ENCODE peak calls at places on chromosomes 2 and 18, in ten cellular contexts. One of them, this sample, is unnamed.

GRCh38 chr2:128304715-128305554 is 13.7 kb downstream of the HS6ST1 start:
- DNase-seq in transverse colon: peak; percentile 63
- DNase-seq in AG04450: peak; percentile 91
- DNase-seq in WERI-Rb-1: peak; percentile 52
- DNase-seq in heart right ventricle: peak; percentile 53
- DNase-seq in stomach: peak; percentile 73
- DNase-seq in neuronal stem cell: no peak
- DNase-seq in heart left ventricle: peak; percentile 89
- DNase-seq in astrocyte: peak; percentile 94
- DNase-seq in uterus: peak; percentile 90
- DNase-seq in this sample: peak; percentile 80

GRCh38 chr2:182946949-182947348 is 80.5 kb upstream of the FRZB start:
- DNase-seq in heart right ventricle: no peak
- DNase-seq in WERI-Rb-1: no peak
- DNase-seq in AG04450: no peak
- DNase-seq in heart left ventricle: no peak
- DNase-seq in uterus: no peak
- DNase-seq in neuronal stem cell: no peak
- DNase-seq in transverse colon: no peak
- DNase-seq in astrocyte: peak; percentile 23
- DNase-seq in stomach: no peak
- DNase-seq in this sample: no peak

GRCh38 chr2:223993634-223994232 is 36.5 kb downstream of the MRPL44 start:
- DNase-seq in heart left ventricle: peak; percentile 58
- DNase-seq in stomach: peak; percentile 70
- DNase-seq in AG04450: peak; percentile 53
- DNase-seq in uterus: peak; percentile 56
- DNase-seq in neuronal stem cell: peak; percentile 72
- DNase-seq in heart right ventricle: no peak
- DNase-seq in WERI-Rb-1: peak; percentile 69
- DNase-seq in transverse colon: peak; percentile 66
- DNase-seq in astrocyte: peak; percentile 52
- DNase-seq in this sample: peak; percentile 80

GRCh38 chr2:71500426-71501079 is 47.2 kb downstream of the DYSF start:
- DNase-seq in WERI-Rb-1: no peak
- DNase-seq in heart left ventricle: peak; percentile 65
- DNase-seq in transverse colon: no peak
- DNase-seq in heart right ventricle: peak; percentile 54
- DNase-seq in neuronal stem cell: no peak
- DNase-seq in AG04450: no peak
- DNase-seq in stomach: no peak
- DNase-seq in uterus: peak; percentile 40
- DNase-seq in astrocyte: no peak
- DNase-seq in this sample: no peak

GRCh38 chr2:201135396-201135795 is 19.4 kb downstream of the CFLAR start:
- DNase-seq in AG04450: no peak
- DNase-seq in stomach: no peak
- DNase-seq in neuronal stem cell: no peak
- DNase-seq in heart right ventricle: no peak
- DNase-seq in heart left ventricle: no peak
- DNase-seq in transverse colon: no peak
- DNase-seq in astrocyte: no peak
- DNase-seq in uterus: no peak
- DNase-seq in WERI-Rb-1: no peak
- DNase-seq in this sample: no peak

GRCh38 chr18:50473896-50474295 is 86.0 kb upstream of the MAPK4 start:
- DNase-seq in stomach: no peak
- DNase-seq in transverse colon: no peak
- DNase-seq in WERI-Rb-1: no peak
- DNase-seq in astrocyte: no peak
- DNase-seq in heart left ventricle: no peak
- DNase-seq in heart right ventricle: no peak
- DNase-seq in neuronal stem cell: no peak
- DNase-seq in uterus: no peak
- DNase-seq in AG04450: no peak
- DNase-seq in this sample: no peak

GRCh38 chr18:27717250-27717649 is 459.7 kb downstream of the CDH2 start:
- DNase-seq in WERI-Rb-1: no peak
- DNase-seq in heart right ventricle: no peak
- DNase-seq in heart left ventricle: no peak
- DNase-seq in transverse colon: no peak
- DNase-seq in neuronal stem cell: no peak
- DNase-seq in astrocyte: no peak
- DNase-seq in AG04450: no peak
- DNase-seq in stomach: no peak
- DNase-seq in uterus: no peak
- DNase-seq in this sample: no peak

GRCh38 chr2:46097714-46098480 is 199.3 kb upstream of the EPAS1 start:
- DNase-seq in astrocyte: peak; percentile 99
- DNase-seq in neuronal stem cell: no peak
- DNase-seq in heart right ventricle: no peak
- DNase-seq in transverse colon: peak; percentile 76
- DNase-seq in uterus: peak; percentile 80
- DNase-seq in heart left ventricle: peak; percentile 65
- DNase-seq in WERI-Rb-1: no peak
- DNase-seq in AG04450: peak; percentile 97
- DNase-seq in stomach: peak; percentile 74
- DNase-seq in this sample: peak; percentile 86

GRCh38 chr18:62788891-62789290 is 73.5 kb downstream of the PHLPP1 start:
- DNase-seq in heart right ventricle: no peak
- DNase-seq in transverse colon: peak; percentile 24
- DNase-seq in AG04450: no peak
- DNase-seq in stomach: no peak
- DNase-seq in neuronal stem cell: no peak
- DNase-seq in astrocyte: peak; percentile 50
- DNase-seq in uterus: no peak
- DNase-seq in heart left ventricle: no peak
- DNase-seq in WERI-Rb-1: no peak
- DNase-seq in this sample: no peak

GRCh38 chr18:40651163-40651562 is 1303.9 kb upstream of the PIK3C3 start:
- DNase-seq in transverse colon: no peak
- DNase-seq in AG04450: no peak
- DNase-seq in WERI-Rb-1: no peak
- DNase-seq in uterus: no peak
- DNase-seq in heart right ventricle: no peak
- DNase-seq in heart left ventricle: no peak
- DNase-seq in astrocyte: no peak
- DNase-seq in neuronal stem cell: no peak
- DNase-seq in stomach: no peak
- DNase-seq in this sample: no peak

GRCh38 chr2:231315896-231316295 is 79.6 kb upstream of the B3GNT7 start:
- DNase-seq in transverse colon: no peak
- DNase-seq in uterus: no peak
- DNase-seq in heart left ventricle: no peak
- DNase-seq in AG04450: no peak
- DNase-seq in WERI-Rb-1: no peak
- DNase-seq in astrocyte: no peak
- DNase-seq in heart right ventricle: no peak
- DNase-seq in neuronal stem cell: no peak
- DNase-seq in stomach: no peak
- DNase-seq in this sample: no peak

GRCh38 chr2:85707304-85707703 is 13.1 kb downstream of the GNLY start:
- DNase-seq in heart right ventricle: no peak
- DNase-seq in stomach: peak; percentile 67
- DNase-seq in astrocyte: peak; percentile 78
- DNase-seq in WERI-Rb-1: peak; percentile 62
- DNase-seq in uterus: peak; percentile 78
- DNase-seq in neuronal stem cell: peak; percentile 69
- DNase-seq in AG04450: peak; percentile 87
- DNase-seq in transverse colon: peak; percentile 58
- DNase-seq in heart left ventricle: no peak
- DNase-seq in this sample: peak; percentile 87

GRCh38 chr2:38602136-38602731 is 494 bp downstream of the HNRNPLL start:
- DNase-seq in transverse colon: peak; percentile 41
- DNase-seq in AG04450: no peak
- DNase-seq in WERI-Rb-1: peak; percentile 39
- DNase-seq in stomach: peak; percentile 43
- DNase-seq in heart right ventricle: peak; percentile 45
- DNase-seq in neuronal stem cell: peak; percentile 48
- DNase-seq in heart left ventricle: peak; percentile 48
- DNase-seq in uterus: peak; percentile 46
- DNase-seq in astrocyte: no peak
- DNase-seq in this sample: peak; percentile 64

GRCh38 chr2:101396352-101396717 is 9.0 kb upstream of the CREG2 start:
- DNase-seq in stomach: no peak
- DNase-seq in astrocyte: peak; percentile 95
- DNase-seq in transverse colon: no peak
- DNase-seq in neuronal stem cell: no peak
- DNase-seq in heart right ventricle: no peak
- DNase-seq in WERI-Rb-1: no peak
- DNase-seq in AG04450: peak; percentile 69
- DNase-seq in heart left ventricle: no peak
- DNase-seq in uterus: no peak
- DNase-seq in this sample: no peak
- H3K27ac ChIP-seq in stomach: no peak overlapping the region
- H3K27ac ChIP-seq in astrocyte: peak overlapping the region; percentile 76
- H3K27ac ChIP-seq in transverse colon: no peak overlapping the region
- H3K27ac ChIP-seq in neuronal stem cell: no peak overlapping the region
- H3K27ac ChIP-seq in heart right ventricle: no peak overlapping the region
- H3K27ac ChIP-seq in WERI-Rb-1: no peak overlapping the region
- H3K27ac ChIP-seq in AG04450: peak overlapping the region; percentile 83
- H3K27ac ChIP-seq in heart left ventricle: no peak overlapping the region
- H3K27ac ChIP-seq in uterus: no peak overlapping the region
- H3K27ac ChIP-seq in this sample: no peak overlapping the region

DNA sequence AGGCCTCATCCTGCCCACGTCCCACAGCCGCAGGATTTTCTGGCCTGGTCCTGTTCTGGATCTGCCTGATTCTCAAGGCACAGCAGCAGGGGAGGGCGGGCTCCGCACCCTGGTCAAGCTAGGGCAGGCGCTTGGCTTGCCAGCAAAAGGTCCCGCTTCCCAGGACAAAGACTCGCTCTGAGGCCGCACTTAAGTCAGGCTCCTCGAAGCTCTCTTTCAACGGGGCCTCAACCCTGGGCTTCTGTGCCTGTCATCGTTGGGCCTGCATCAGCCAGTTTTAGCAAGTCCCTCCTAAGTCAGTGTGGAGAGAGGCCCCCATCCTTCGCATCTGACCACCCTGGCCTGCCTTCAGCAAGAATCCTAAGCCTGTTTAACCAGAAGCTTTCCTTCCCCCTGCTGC is 63.0 kb downstream of the SP110 start:
- DNase-seq in heart left ventricle: no peak
- DNase-seq in astrocyte: no peak
- DNase-seq in neuronal stem cell: no peak
- DNase-seq in uterus: no peak
- DNase-seq in stomach: no peak
- DNase-seq in AG04450: no peak
- DNase-seq in WERI-Rb-1: no peak
- DNase-seq in heart right ventricle: no peak
- DNase-seq in transverse colon: no peak
- DNase-seq in this sample: no peak
- H3K4me3 ChIP-seq in heart left ventricle: no peak overlapping the region
- H3K4me3 ChIP-seq in astrocyte: no peak overlapping the region
- H3K4me3 ChIP-seq in neuronal stem cell: no peak overlapping the region
- H3K4me3 ChIP-seq in uterus: no peak overlapping the region
- H3K4me3 ChIP-seq in stomach: no peak overlapping the region
- H3K4me3 ChIP-seq in AG04450: no peak overlapping the region
- H3K4me3 ChIP-seq in WERI-Rb-1: no peak overlapping the region
- H3K4me3 ChIP-seq in heart right ventricle: no peak overlapping the region
- H3K4me3 ChIP-seq in transverse colon: no peak overlapping the region
- H3K4me3 ChIP-seq in this sample: no peak overlapping the region

GRCh38 chr18:58228176-58228575 is 184.2 kb downstream of the NEDD4L start:
- DNase-seq in astrocyte: no peak
- DNase-seq in heart left ventricle: no peak
- DNase-seq in transverse colon: no peak
- DNase-seq in WERI-Rb-1: no peak
- DNase-seq in neuronal stem cell: no peak
- DNase-seq in heart right ventricle: peak; percentile 14
- DNase-seq in uterus: no peak
- DNase-seq in AG04450: no peak
- DNase-seq in stomach: peak; percentile 74
- DNase-seq in this sample: no peak

GRCh38 chr18:58224425-58224750 is 180.4 kb downstream of the NEDD4L start:
- DNase-seq in transverse colon: no peak
- DNase-seq in heart left ventricle: no peak
- DNase-seq in astrocyte: peak; percentile 52
- DNase-seq in heart right ventricle: no peak
- DNase-seq in stomach: no peak
- DNase-seq in uterus: no peak
- DNase-seq in WERI-Rb-1: no peak
- DNase-seq in AG04450: no peak
- DNase-seq in neuronal stem cell: no peak
- DNase-seq in this sample: no peak

GRCh38 chr18:58225101-58225500 is 181.1 kb downstream of the NEDD4L start:
- DNase-seq in uterus: no peak
- DNase-seq in WERI-Rb-1: no peak
- DNase-seq in AG04450: no peak
- DNase-seq in transverse colon: no peak
- DNase-seq in stomach: no peak
- DNase-seq in neuronal stem cell: no peak
- DNase-seq in astrocyte: no peak
- DNase-seq in heart left ventricle: no peak
- DNase-seq in heart right ventricle: no peak
- DNase-seq in this sample: no peak

GRCh38 chr18:58227361-58227930 is 183.4 kb downstream of the NEDD4L start:
- DNase-seq in neuronal stem cell: no peak
- DNase-seq in heart right ventricle: no peak
- DNase-seq in heart left ventricle: no peak
- DNase-seq in stomach: no peak
- DNase-seq in transverse colon: no peak
- DNase-seq in WERI-Rb-1: peak; percentile 65
- DNase-seq in astrocyte: no peak
- DNase-seq in AG04450: no peak
- DNase-seq in uterus: no peak
- DNase-seq in this sample: no peak

GRCh38 chr18:58226476-58226875 is 182.4 kb downstream of the NEDD4L start:
- DNase-seq in neuronal stem cell: no peak
- DNase-seq in astrocyte: no peak
- DNase-seq in heart left ventricle: no peak
- DNase-seq in stomach: peak; percentile 22
- DNase-seq in transverse colon: no peak
- DNase-seq in WERI-Rb-1: no peak
- DNase-seq in heart right ventricle: no peak
- DNase-seq in AG04450: no peak
- DNase-seq in uterus: no peak
- DNase-seq in this sample: no peak
- H3K27ac ChIP-seq in neuronal stem cell: no peak overlapping the region
- H3K27ac ChIP-seq in astrocyte: no peak overlapping the region
- H3K27ac ChIP-seq in heart left ventricle: no peak overlapping the region
- H3K27ac ChIP-seq in stomach: peak overlapping the region; percentile 93
- H3K27ac ChIP-seq in transverse colon: no peak overlapping the region
- H3K27ac ChIP-seq in WERI-Rb-1: no peak overlapping the region
- H3K27ac ChIP-seq in heart right ventricle: no peak overlapping the region
- H3K27ac ChIP-seq in AG04450: no peak overlapping the region
- H3K27ac ChIP-seq in uterus: no peak overlapping the region
- H3K27ac ChIP-seq in this sample: no peak overlapping the region

DNA sequence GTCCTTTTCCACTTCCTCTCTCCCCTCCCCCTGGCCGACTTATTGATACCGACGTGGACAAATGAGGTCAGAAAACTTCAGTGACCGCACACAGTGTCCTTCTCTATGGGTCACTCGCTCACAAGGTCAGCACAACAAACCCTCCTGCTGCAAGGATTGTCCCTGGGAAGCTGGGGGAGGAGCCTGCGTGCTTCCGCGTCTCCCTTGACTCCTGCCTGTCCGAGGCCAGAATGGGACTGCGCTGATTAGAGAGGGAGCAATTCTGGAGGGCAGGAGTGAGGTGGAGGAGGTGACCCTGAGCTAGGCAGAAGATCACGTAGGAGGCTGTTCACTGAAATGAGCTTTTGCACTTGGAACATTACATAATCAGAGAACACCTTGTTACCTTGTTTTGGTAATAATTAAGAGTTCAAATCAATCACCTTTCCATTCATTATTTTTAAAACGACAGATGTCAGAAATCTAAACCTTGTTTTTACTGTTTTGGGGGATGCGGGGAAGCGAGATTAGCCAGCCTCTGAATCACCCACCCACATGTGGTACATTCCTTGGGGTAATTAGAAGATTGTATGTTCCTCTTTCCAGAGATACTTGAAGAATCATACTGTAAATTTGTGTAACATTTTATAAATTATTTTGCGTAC is 70.6 kb downstream of the CTAGE1 start:
- DNase-seq in astrocyte: peak; percentile 73
- DNase-seq in heart right ventricle: peak; percentile 81
- DNase-seq in transverse colon: peak; percentile 86
- DNase-seq in neuronal stem cell: peak; percentile 54
- DNase-seq in heart left ventricle: peak; percentile 93
- DNase-seq in uterus: peak; percentile 82
- DNase-seq in stomach: peak; percentile 79
- DNase-seq in WERI-Rb-1: no peak
- DNase-seq in AG04450: no peak
- DNase-seq in this sample: peak; percentile 98
- H3K4me3 ChIP-seq in astrocyte: peak overlapping the region; percentile 24
- H3K4me3 ChIP-seq in heart right ventricle: peak overlapping the region; percentile 64
- H3K4me3 ChIP-seq in transverse colon: no peak overlapping the region
- H3K4me3 ChIP-seq in neuronal stem cell: no peak overlapping the region
- H3K4me3 ChIP-seq in heart left ventricle: peak overlapping the region; percentile 57
- H3K4me3 ChIP-seq in uterus: peak overlapping the region; percentile 43
- H3K4me3 ChIP-seq in stomach: no peak overlapping the region
- H3K4me3 ChIP-seq in WERI-Rb-1: no peak overlapping the region
- H3K4me3 ChIP-seq in AG04450: no peak overlapping the region
- H3K4me3 ChIP-seq in this sample: peak overlapping the region; percentile 61